ENCODE peak calls at places on chromosomes 6 and 20, in five cellular contexts. One of them, this sample, is unnamed.

GRCh38 chr20:63968928-63969760 is 586 bp downstream of the ZNF512B start:
- DNase-seq in suprapubic skin: no peak
- DNase-seq in ovary: peak
- DNase-seq in tibial nerve: no peak
- DNase-seq in HepG2: peak
- DNase-seq in this sample: peak

GRCh38 chr6:37668251-37668650 is 29.4 kb downstream of the MDGA1 start:
- DNase-seq in tibial nerve: no peak
- DNase-seq in HepG2: peak
- DNase-seq in suprapubic skin: no peak
- DNase-seq in ovary: no peak
- DNase-seq in this sample: no peak

GRCh38 chr6:116229287-116229913 is 24.5 kb downstream of the TSPYL4 start:
- DNase-seq in suprapubic skin: peak
- DNase-seq in HepG2: no peak
- DNase-seq in ovary: peak
- DNase-seq in tibial nerve: peak
- DNase-seq in this sample: peak

GRCh38 chr6:31094389-31094881 is 17.9 kb downstream of the C6orf15 start:
- DNase-seq in suprapubic skin: no peak
- DNase-seq in ovary: no peak
- DNase-seq in HepG2: no peak
- DNase-seq in tibial nerve: no peak
- DNase-seq in this sample: no peak

GRCh38 chr20:48057251-48057650 is 272.0 kb upstream of the SULF2 start:
- DNase-seq in HepG2: no peak
- DNase-seq in tibial nerve: no peak
- DNase-seq in suprapubic skin: no peak
- DNase-seq in ovary: no peak
- DNase-seq in this sample: no peak

GRCh38 chr6:128979061-128979460 is 96.1 kb downstream of the LAMA2 start:
- DNase-seq in suprapubic skin: no peak
- DNase-seq in tibial nerve: no peak
- DNase-seq in ovary: no peak
- DNase-seq in HepG2: no peak
- DNase-seq in this sample: no peak

GRCh38 chr20:59400666-59401065 is 100.3 kb downstream of the EDN3 start:
- DNase-seq in ovary: no peak
- DNase-seq in suprapubic skin: no peak
- DNase-seq in tibial nerve: no peak
- DNase-seq in HepG2: no peak
- DNase-seq in this sample: no peak

GRCh38 chr6:45480697-45481415 is 103.1 kb upstream of the SUPT3H start:
- DNase-seq in ovary: no peak
- DNase-seq in HepG2: no peak
- DNase-seq in tibial nerve: peak
- DNase-seq in suprapubic skin: no peak
- DNase-seq in this sample: no peak

GRCh38 chr6:26646074-26646473 is 13.5 kb downstream of the ZNF322 start:
- DNase-seq in suprapubic skin: no peak
- DNase-seq in HepG2: no peak
- DNase-seq in ovary: no peak
- DNase-seq in tibial nerve: no peak
- DNase-seq in this sample: no peak

GRCh38 chr6:67889682-67889995 is 745.4 kb upstream of the ADGRB3 start:
- DNase-seq in ovary: no peak
- DNase-seq in tibial nerve: no peak
- DNase-seq in HepG2: no peak
- DNase-seq in suprapubic skin: no peak
- DNase-seq in this sample: no peak

GRCh38 chr6:157216570-157216969 is 106.7 kb downstream of the TMEM242 start:
- DNase-seq in tibial nerve: no peak
- DNase-seq in suprapubic skin: no peak
- DNase-seq in HepG2: no peak
- DNase-seq in ovary: no peak
- DNase-seq in this sample: peak

GRCh38 chr20:33401922-33402369 is 627 bp upstream of the CDK5RAP1 start:
- DNase-seq in HepG2: no peak
- DNase-seq in tibial nerve: no peak
- DNase-seq in ovary: no peak
- DNase-seq in suprapubic skin: no peak
- DNase-seq in this sample: no peak

GRCh38 chr20:33404281-33404680 is 3.0 kb upstream of the CDK5RAP1 start:
- DNase-seq in suprapubic skin: no peak
- DNase-seq in ovary: no peak
- DNase-seq in tibial nerve: no peak
- DNase-seq in HepG2: no peak
- DNase-seq in this sample: no peak

GRCh38 chr20:33407251-33407650 is 5.9 kb upstream of the CDK5RAP1 start:
- DNase-seq in HepG2: no peak
- DNase-seq in ovary: no peak
- DNase-seq in tibial nerve: no peak
- DNase-seq in suprapubic skin: no peak
- DNase-seq in this sample: no peak

GRCh38 chr20:33399924-33400323 is 1.4 kb downstream of the CDK5RAP1 start:
- DNase-seq in tibial nerve: no peak
- DNase-seq in ovary: no peak
- DNase-seq in suprapubic skin: no peak
- DNase-seq in HepG2: peak
- DNase-seq in this sample: no peak

DNA sequence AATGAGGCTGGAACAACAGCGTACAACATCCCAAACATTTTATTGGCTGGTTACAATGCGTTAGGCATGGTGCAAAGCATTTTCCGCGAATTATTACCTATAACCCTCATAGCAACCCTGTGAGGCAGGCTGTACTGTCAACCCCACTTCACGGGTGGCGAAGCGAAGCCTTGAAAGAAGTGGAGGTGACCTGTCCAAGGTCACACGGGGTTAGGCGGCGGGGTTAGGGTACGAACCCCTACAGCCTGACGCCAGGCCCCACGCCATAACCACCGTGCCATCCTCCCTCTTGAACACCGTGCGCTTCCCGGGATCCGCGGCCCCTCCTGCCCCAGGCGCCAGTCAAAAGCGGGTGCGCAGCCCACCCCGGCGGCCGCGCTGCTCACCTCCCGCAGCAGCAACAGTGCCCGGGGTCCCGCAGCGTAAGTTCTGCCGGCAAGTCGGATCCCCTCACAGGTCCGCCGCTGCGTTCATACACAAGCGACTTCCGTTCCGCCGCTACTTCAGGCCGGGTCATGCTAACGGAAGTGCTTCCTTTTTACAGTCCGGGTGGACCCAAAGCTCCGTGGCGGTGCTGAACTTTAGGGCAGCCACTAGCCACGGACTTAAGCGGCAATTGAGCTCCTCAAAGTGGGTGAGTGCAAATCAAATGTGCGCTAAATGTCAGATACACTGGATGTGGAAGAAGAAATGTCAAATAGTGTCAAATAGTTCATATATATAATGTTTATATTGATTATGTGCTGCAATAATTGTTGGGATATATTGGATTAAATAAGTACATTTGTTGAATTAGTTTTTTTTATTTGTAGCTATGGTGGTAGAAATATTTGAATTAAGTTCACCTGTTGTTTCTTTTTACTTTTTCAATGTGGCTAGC is at the start of gene CDK5RAP1:
- DNase-seq in ovary: peak
- DNase-seq in tibial nerve: peak
- DNase-seq in suprapubic skin: peak
- DNase-seq in HepG2: peak
- DNase-seq in this sample: peak
- TF ChIP-seq EP300 in ovary: no peak
- TF ChIP-seq EP300 in tibial nerve: peak
- TF ChIP-seq EP300 in suprapubic skin: no peak
- TF ChIP-seq EP300 in HepG2: peak
- TF ChIP-seq EP300 in this sample: no peak

GRCh38 chr6:166004491-166005275 is 163.0 kb downstream of the TBXT start:
- DNase-seq in ovary: no peak
- DNase-seq in HepG2: no peak
- DNase-seq in suprapubic skin: no peak
- DNase-seq in tibial nerve: no peak
- DNase-seq in this sample: no peak

GRCh38 chr6:166005401-166005845 is 162.2 kb downstream of the TBXT start:
- DNase-seq in suprapubic skin: no peak
- DNase-seq in HepG2: no peak
- DNase-seq in ovary: peak
- DNase-seq in tibial nerve: no peak
- DNase-seq in this sample: no peak

GRCh38 chr6:166006593-166007301 is 160.9 kb downstream of the TBXT start:
- DNase-seq in HepG2: no peak
- DNase-seq in suprapubic skin: no peak
- DNase-seq in tibial nerve: no peak
- DNase-seq in ovary: no peak
- DNase-seq in this sample: peak

GRCh38 chr6:166007349-166008263 is 160.0 kb downstream of the TBXT start:
- DNase-seq in tibial nerve: peak
- DNase-seq in HepG2: no peak
- DNase-seq in suprapubic skin: no peak
- DNase-seq in ovary: peak
- DNase-seq in this sample: no peak

GRCh38 chr6:166005846-166006592 is 161.6 kb downstream of the TBXT start:
- DNase-seq in suprapubic skin: no peak
- DNase-seq in ovary: peak
- DNase-seq in tibial nerve: no peak
- DNase-seq in HepG2: no peak
- DNase-seq in this sample: no peak
- TF ChIP-seq EP300 in suprapubic skin: no peak
- TF ChIP-seq EP300 in ovary: peak
- TF ChIP-seq EP300 in tibial nerve: no peak
- TF ChIP-seq EP300 in HepG2: no peak
- TF ChIP-seq EP300 in this sample: no peak

GRCh38 chr6:106520711-106521367 is 108.5 kb downstream of the RTN4IP1 start:
- DNase-seq in suprapubic skin: no peak
- DNase-seq in ovary: no peak
- DNase-seq in tibial nerve: no peak
- DNase-seq in HepG2: no peak
- DNase-seq in this sample: no peak
- TF ChIP-seq EP300 in suprapubic skin: no peak
- TF ChIP-seq EP300 in ovary: no peak
- TF ChIP-seq EP300 in tibial nerve: no peak
- TF ChIP-seq EP300 in HepG2: no peak
- TF ChIP-seq EP300 in this sample: no peak

DNA sequence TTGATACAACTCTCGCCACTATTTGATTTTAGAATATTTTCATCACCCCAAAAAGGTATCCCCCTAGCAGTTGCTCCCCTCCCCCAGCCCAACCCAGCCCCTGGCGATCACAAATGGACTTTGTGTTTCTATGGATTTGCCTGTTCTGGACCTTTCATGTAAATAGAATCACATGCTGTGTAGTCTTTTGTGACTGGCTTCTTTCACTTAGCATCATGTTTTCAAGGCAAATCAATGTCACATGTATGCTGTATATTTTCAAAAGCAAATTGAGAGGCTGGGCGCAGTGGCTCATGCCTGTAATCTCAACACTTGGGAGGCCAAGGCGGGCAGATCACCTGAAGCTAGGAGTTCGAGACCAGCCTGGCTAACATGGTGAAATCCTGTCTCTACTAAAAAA is 48.5 kb downstream of the BANF2 start:
- DNase-seq in ovary: no peak
- DNase-seq in suprapubic skin: no peak
- DNase-seq in tibial nerve: no peak
- DNase-seq in HepG2: peak
- DNase-seq in this sample: no peak
- TF ChIP-seq EP300 in ovary: no peak
- TF ChIP-seq EP300 in suprapubic skin: no peak
- TF ChIP-seq EP300 in tibial nerve: no peak
- TF ChIP-seq EP300 in HepG2: peak
- TF ChIP-seq EP300 in this sample: no peak

GRCh38 chr6:399785-400517 is 8.4 kb downstream of the IRF4 start:
- DNase-seq in ovary: no peak
- DNase-seq in tibial nerve: no peak
- DNase-seq in suprapubic skin: no peak
- DNase-seq in HepG2: no peak
- DNase-seq in this sample: no peak
- TF ChIP-seq EP300 in ovary: no peak
- TF ChIP-seq EP300 in tibial nerve: no peak
- TF ChIP-seq EP300 in suprapubic skin: no peak
- TF ChIP-seq EP300 in HepG2: no peak
- TF ChIP-seq EP300 in this sample: no peak

DNA sequence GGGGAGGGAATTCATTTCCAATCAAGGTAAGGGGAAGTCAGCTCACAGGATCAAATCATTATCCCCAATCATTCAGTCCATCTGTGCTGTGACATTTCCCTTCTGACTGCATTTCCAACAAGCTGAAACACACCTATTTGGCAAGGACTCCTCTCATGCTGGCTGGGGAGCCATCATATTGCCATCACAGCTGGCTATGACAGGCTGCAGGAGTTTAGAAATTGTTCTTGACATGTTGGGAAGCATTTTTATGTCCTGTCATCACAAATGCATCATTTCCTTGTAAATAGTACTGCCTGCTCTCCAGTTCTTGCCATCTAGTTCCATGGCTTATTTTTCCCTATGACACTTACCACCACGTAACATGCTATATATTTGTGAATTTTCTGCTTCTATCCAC is 113.9 kb upstream of the TMEM170B start:
- DNase-seq in suprapubic skin: no peak
- DNase-seq in ovary: no peak
- DNase-seq in tibial nerve: no peak
- DNase-seq in HepG2: no peak
- DNase-seq in this sample: no peak
- TF ChIP-seq EP300 in suprapubic skin: no peak
- TF ChIP-seq EP300 in ovary: no peak
- TF ChIP-seq EP300 in tibial nerve: no peak
- TF ChIP-seq EP300 in HepG2: no peak
- TF ChIP-seq EP300 in this sample: no peak

DNA sequence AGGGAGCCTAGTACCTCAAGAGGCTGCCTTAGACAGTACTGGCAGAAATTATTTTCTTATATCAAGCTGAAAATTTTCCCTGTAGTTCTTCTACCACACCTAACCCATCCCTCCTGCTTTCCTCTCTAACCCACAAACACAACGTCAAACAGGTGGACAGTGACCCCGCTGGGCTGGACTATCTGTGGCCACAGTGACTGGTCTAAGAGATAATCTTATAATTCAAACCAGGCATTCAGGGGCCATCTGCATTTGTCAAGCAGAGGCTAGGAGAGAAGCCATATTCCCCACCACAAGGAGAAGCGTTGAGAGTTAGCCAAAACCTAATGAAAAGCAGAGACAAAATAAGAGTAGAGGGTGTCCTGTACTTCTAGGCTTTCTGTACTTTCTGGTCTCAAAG is 8.2 kb downstream of the HDDC2 start:
- DNase-seq in ovary: no peak
- DNase-seq in HepG2: no peak
- DNase-seq in tibial nerve: no peak
- DNase-seq in suprapubic skin: no peak
- DNase-seq in this sample: no peak
- TF ChIP-seq EP300 in ovary: no peak
- TF ChIP-seq EP300 in HepG2: no peak
- TF ChIP-seq EP300 in tibial nerve: no peak
- TF ChIP-seq EP300 in suprapubic skin: no peak
- TF ChIP-seq EP300 in this sample: no peak

GRCh38 chr6:90194371-90194841 is 102.2 kb downstream of the BACH2 start:
- DNase-seq in ovary: no peak
- DNase-seq in suprapubic skin: no peak
- DNase-seq in HepG2: no peak
- DNase-seq in tibial nerve: no peak
- DNase-seq in this sample: no peak
- TF ChIP-seq EP300 in ovary: no peak
- TF ChIP-seq EP300 in suprapubic skin: no peak
- TF ChIP-seq EP300 in HepG2: no peak
- TF ChIP-seq EP300 in tibial nerve: no peak
- TF ChIP-seq EP300 in this sample: no peak

GRCh38 chr20:33676121-33676520 is 1.9 kb upstream of the NECAB3 start:
- DNase-seq in suprapubic skin: no peak
- DNase-seq in HepG2: no peak
- DNase-seq in ovary: peak
- DNase-seq in tibial nerve: no peak
- DNase-seq in this sample: no peak
- TF ChIP-seq EP300 in suprapubic skin: no peak
- TF ChIP-seq EP300 in HepG2: no peak
- TF ChIP-seq EP300 in ovary: no peak
- TF ChIP-seq EP300 in tibial nerve: no peak
- TF ChIP-seq EP300 in this sample: no peak

GRCh38 chr6:21587182-21587924 is 6.2 kb upstream of the SOX4 start:
- DNase-seq in tibial nerve: peak
- DNase-seq in ovary: peak
- DNase-seq in suprapubic skin: peak
- DNase-seq in HepG2: peak
- DNase-seq in this sample: no peak
- TF ChIP-seq EP300 in tibial nerve: no peak
- TF ChIP-seq EP300 in ovary: no peak
- TF ChIP-seq EP300 in suprapubic skin: no peak
- TF ChIP-seq EP300 in HepG2: no peak
- TF ChIP-seq EP300 in this sample: no peak

This sample was measured in H1.